ENCODE peak calls at places on chromosomes 16 and 17, in seven cellular contexts. O is GM12891, R is pons, X is iPS DF 6.9, I is left kidney, A is COLO829, N is HTR-8/SVneo. F is an unnamed sample.

GRCh38 chr16:57818377-57819055 is 16.2 kb upstream of the KIFC3 start:
- DNase-seq in O (no peak), R (no peak), X (no peak), I (no peak), A (no peak), N (no peak), F (no peak)

GRCh38 chr16:12214509-12214908 is 238.0 kb downstream of the SNX29 start:
- DNase-seq in O (no peak), R (no peak), X (no peak), I (no peak), A (no peak), N (no peak), F (no peak)

GRCh38 chr16:81266680-81267095 is 28.2 kb downstream of the BCO1 start:
- DNase-seq in O (no peak), R (no peak), X (no peak), I (no peak), A (no peak), N (no peak), F (no peak)

GRCh38 chr17:68910256-68910705 is 44.9 kb downstream of the ABCA8 start:
- DNase-seq in O (no peak), R (peak), X (no peak), I (peak), A (no peak), N (no peak), F (no peak)

GRCh38 chr17:35127751-35128514 is 6.5 kb downstream of the FNDC8 start:
- DNase-seq in O (no peak), R (no peak), X (no peak), I (no peak), A (no peak), N (no peak), F (peak)

GRCh38 chr16:84284168-84284722 is 10.4 kb upstream of the WFDC1 start:
- DNase-seq in O (no peak), R (no peak), X (no peak), I (peak), A (no peak), N (no peak), F (peak)

GRCh38 chr16:4488486-4488967 is 12.3 kb downstream of the HMOX2 start:
- DNase-seq in O (no peak), R (no peak), X (no peak), I (peak), A (no peak), N (no peak), F (no peak)

GRCh38 chr17:42924891-42925290 is 24.3 kb downstream of the G6PC1 start:
- DNase-seq in O (no peak), R (no peak), X (no peak), I (no peak), A (no peak), N (no peak), F (no peak)

GRCh38 chr17:3528604-3529511 is 28.8 kb downstream of the TRPV3 start:
- DNase-seq in O (no peak), R (no peak), X (no peak), I (peak), A (no peak), N (no peak), F (no peak)

GRCh38 chr17:83135692-83136091 is 56.3 kb downstream of the METRNL start:
- DNase-seq in O (no peak), R (no peak), X (no peak), I (no peak), A (no peak), N (no peak), F (no peak)

GRCh38 chr17:58344791-58345157 is 7.2 kb downstream of the SUPT4H1 start:
- DNase-seq in O (peak), R (no peak), X (no peak), I (no peak), A (no peak), N (no peak), F (no peak)

GRCh38 chr16:65989861-65990260 is 376.6 kb upstream of the CDH5 start:
- DNase-seq in O (no peak), R (no peak), X (no peak), I (no peak), A (no peak), N (no peak), F (no peak)

GRCh38 chr16:48432136-48432535 is 46.9 kb upstream of the SIAH1 start:
- DNase-seq in O (peak), R (peak), X (no peak), I (no peak), A (no peak), N (no peak), F (no peak)

GRCh38 chr16:58433569-58433951 is 41.3 kb downstream of the GINS3 start:
- DNase-seq in O (no peak), R (no peak), X (no peak), I (no peak), A (no peak), N (no peak), F (no peak)

GRCh38 chr16:88688013-88688778 is 1.9 kb upstream of the SNAI3 start:
- DNase-seq in O (no peak), R (no peak), X (no peak), I (peak), A (no peak), N (no peak), F (no peak)

GRCh38 chr16:70682239-70683145 is 3.4 kb downstream of the MTSS2 start:
- DNase-seq in O (no peak), R (no peak), X (no peak), I (no peak), A (no peak), N (no peak), F (no peak)

GRCh38 chr16:88049561-88050545 is 98.6 kb downstream of the BANP start:
- DNase-seq in O (no peak), R (no peak), X (no peak), I (no peak), A (no peak), N (no peak), F (no peak)

GRCh38 chr16:64736887-64737286 is 385.0 kb downstream of the CDH11 start:
- DNase-seq in O (no peak), R (no peak), X (no peak), I (no peak), A (no peak), N (no peak), F (no peak)

GRCh38 chr17:77383613-77384608 is 243.1 kb downstream of the SEC14L1 start:
- DNase-seq in O (no peak), R (no peak), X (no peak), I (no peak), A (no peak), N (no peak), F (no peak)

GRCh38 chr17:57666946-57667345 is 78.2 kb downstream of the CCDC182 start:
- DNase-seq in O (no peak), R (no peak), X (no peak), I (no peak), A (no peak), N (no peak), F (no peak)

GRCh38 chr16:85086347-85087291 is 25.7 kb downstream of the CIBAR2 start:
- DNase-seq in O (peak), R (peak), X (peak), I (peak), A (peak), N (peak), F (peak)

GRCh38 chr17:13476722-13477121 is 125.0 kb downstream of the HS3ST3A1 start:
- DNase-seq in O (no peak), R (no peak), X (no peak), I (no peak), A (no peak), N (no peak), F (peak)

GRCh38 chr17:4492762-4493561 is 5.7 kb upstream of the SPNS2 start:
- DNase-seq in O (no peak), R (no peak), X (peak), I (peak), A (peak), N (peak), F (no peak)

GRCh38 chr16:84294196-84295142 is at the start of gene WFDC1:
- DNase-seq in O (no peak), R (peak), X (no peak), I (peak), A (no peak), N (no peak), F (peak)

F was measured in AG20443.